ENCODE peak calls at places on chromosomes 13 and 19, in nine cellular contexts. One of them, this sample, is unnamed.

GRCh38 chr19:15557223-15557622 is 48.9 kb downstream of the CYP4F22 start:
- DNase-seq in adrenal gland: no peak
- DNase-seq in lower leg skin: no peak
- DNase-seq in esophagus squamous epithelium: no peak
- DNase-seq in mammary epithelial cell: no peak
- DNase-seq in H9: no peak
- DNase-seq in fibroblast of lung: no peak
- DNase-seq in GM23338: no peak
- DNase-seq in mucosa of descending colon: no peak
- DNase-seq in this sample: no peak

GRCh38 chr13:91817250-91817649 is 418.8 kb downstream of the GPC5 start:
- DNase-seq in adrenal gland: no peak
- DNase-seq in lower leg skin: no peak
- DNase-seq in esophagus squamous epithelium: no peak
- DNase-seq in mammary epithelial cell: peak; percentile 3
- DNase-seq in H9: no peak
- DNase-seq in fibroblast of lung: peak; percentile 30
- DNase-seq in GM23338: no peak
- DNase-seq in mucosa of descending colon: no peak
- DNase-seq in this sample: no peak

GRCh38 chr13:94632227-94632980 is 30.7 kb downstream of the GPR180 start:
- DNase-seq in adrenal gland: no peak
- DNase-seq in lower leg skin: no peak
- DNase-seq in esophagus squamous epithelium: no peak
- DNase-seq in mammary epithelial cell: no peak
- DNase-seq in H9: no peak
- DNase-seq in fibroblast of lung: peak; percentile 6
- DNase-seq in GM23338: peak; percentile 25
- DNase-seq in mucosa of descending colon: no peak
- DNase-seq in this sample: no peak

GRCh38 chr13:78660130-78660857 is 1.3 kb upstream of the OBI1 start:
- DNase-seq in adrenal gland: peak; percentile 15
- DNase-seq in lower leg skin: no peak
- DNase-seq in esophagus squamous epithelium: no peak
- DNase-seq in mammary epithelial cell: no peak
- DNase-seq in H9: peak; percentile 46
- DNase-seq in fibroblast of lung: peak; percentile 3
- DNase-seq in GM23338: peak; percentile 81
- DNase-seq in mucosa of descending colon: no peak
- DNase-seq in this sample: no peak

GRCh38 chr19:39679791-39680168 is 24.1 kb downstream of the LGALS16 start:
- DNase-seq in adrenal gland: no peak
- DNase-seq in lower leg skin: no peak
- DNase-seq in esophagus squamous epithelium: no peak
- DNase-seq in mammary epithelial cell: no peak
- DNase-seq in H9: no peak
- DNase-seq in fibroblast of lung: no peak
- DNase-seq in GM23338: no peak
- DNase-seq in mucosa of descending colon: no peak
- DNase-seq in this sample: no peak

GRCh38 chr13:98406475-98406874 is 170.4 kb downstream of the STK24 start:
- DNase-seq in adrenal gland: no peak
- DNase-seq in lower leg skin: no peak
- DNase-seq in esophagus squamous epithelium: no peak
- DNase-seq in mammary epithelial cell: no peak
- DNase-seq in H9: no peak
- DNase-seq in fibroblast of lung: no peak
- DNase-seq in GM23338: no peak
- DNase-seq in mucosa of descending colon: no peak
- DNase-seq in this sample: no peak

GRCh38 chr19:10747271-10747670 is 29.4 kb downstream of the DNM2 start:
- DNase-seq in adrenal gland: no peak
- DNase-seq in lower leg skin: peak; percentile 44
- DNase-seq in esophagus squamous epithelium: no peak
- DNase-seq in mammary epithelial cell: no peak
- DNase-seq in H9: no peak
- DNase-seq in fibroblast of lung: no peak
- DNase-seq in GM23338: no peak
- DNase-seq in mucosa of descending colon: peak; percentile 91
- DNase-seq in this sample: no peak

GRCh38 chr19:18763674-18764590 is 27.2 kb downstream of the COMP start:
- DNase-seq in adrenal gland: peak; percentile 94
- DNase-seq in lower leg skin: peak; percentile 67
- DNase-seq in esophagus squamous epithelium: no peak
- DNase-seq in mammary epithelial cell: peak; percentile 98
- DNase-seq in H9: no peak
- DNase-seq in fibroblast of lung: peak; percentile 75
- DNase-seq in GM23338: no peak
- DNase-seq in mucosa of descending colon: no peak
- DNase-seq in this sample: no peak

GRCh38 chr19:45547965-45548609 is 36.5 kb downstream of the OPA3 start:
- DNase-seq in adrenal gland: peak; percentile 45
- DNase-seq in lower leg skin: peak; percentile 73
- DNase-seq in esophagus squamous epithelium: no peak
- DNase-seq in mammary epithelial cell: peak; percentile 94
- DNase-seq in H9: peak; percentile 44
- DNase-seq in fibroblast of lung: peak; percentile 19
- DNase-seq in GM23338: no peak
- DNase-seq in mucosa of descending colon: peak; percentile 85
- DNase-seq in this sample: no peak

GRCh38 chr13:40777166-40777956 is 6.4 kb upstream of the MRPS31 start:
- DNase-seq in adrenal gland: peak; percentile 46
- DNase-seq in lower leg skin: no peak
- DNase-seq in esophagus squamous epithelium: no peak
- DNase-seq in mammary epithelial cell: peak; percentile 47
- DNase-seq in H9: peak; percentile 51
- DNase-seq in fibroblast of lung: peak; percentile 43
- DNase-seq in GM23338: peak; percentile 88
- DNase-seq in mucosa of descending colon: no peak
- DNase-seq in this sample: peak; percentile 59

GRCh38 chr13:85864963-85865530 is 65.8 kb upstream of the SLITRK6 start:
- DNase-seq in adrenal gland: no peak
- DNase-seq in lower leg skin: no peak
- DNase-seq in esophagus squamous epithelium: no peak
- DNase-seq in mammary epithelial cell: peak; percentile 28
- DNase-seq in H9: peak; percentile 31
- DNase-seq in fibroblast of lung: peak; percentile 3
- DNase-seq in GM23338: peak; percentile 78
- DNase-seq in mucosa of descending colon: no peak
- DNase-seq in this sample: peak; percentile 5
- TF ChIP-seq CTCF in adrenal gland: no peak
- TF ChIP-seq CTCF in lower leg skin: no peak
- TF ChIP-seq CTCF in esophagus squamous epithelium: peak; percentile 7
- TF ChIP-seq CTCF in mammary epithelial cell: peak; percentile 47
- TF ChIP-seq CTCF in H9: peak; percentile 69
- TF ChIP-seq CTCF in fibroblast of lung: peak; percentile 26
- TF ChIP-seq CTCF in GM23338: peak; percentile 77
- TF ChIP-seq CTCF in mucosa of descending colon: no peak
- TF ChIP-seq CTCF in this sample: peak; percentile 46

DNA sequence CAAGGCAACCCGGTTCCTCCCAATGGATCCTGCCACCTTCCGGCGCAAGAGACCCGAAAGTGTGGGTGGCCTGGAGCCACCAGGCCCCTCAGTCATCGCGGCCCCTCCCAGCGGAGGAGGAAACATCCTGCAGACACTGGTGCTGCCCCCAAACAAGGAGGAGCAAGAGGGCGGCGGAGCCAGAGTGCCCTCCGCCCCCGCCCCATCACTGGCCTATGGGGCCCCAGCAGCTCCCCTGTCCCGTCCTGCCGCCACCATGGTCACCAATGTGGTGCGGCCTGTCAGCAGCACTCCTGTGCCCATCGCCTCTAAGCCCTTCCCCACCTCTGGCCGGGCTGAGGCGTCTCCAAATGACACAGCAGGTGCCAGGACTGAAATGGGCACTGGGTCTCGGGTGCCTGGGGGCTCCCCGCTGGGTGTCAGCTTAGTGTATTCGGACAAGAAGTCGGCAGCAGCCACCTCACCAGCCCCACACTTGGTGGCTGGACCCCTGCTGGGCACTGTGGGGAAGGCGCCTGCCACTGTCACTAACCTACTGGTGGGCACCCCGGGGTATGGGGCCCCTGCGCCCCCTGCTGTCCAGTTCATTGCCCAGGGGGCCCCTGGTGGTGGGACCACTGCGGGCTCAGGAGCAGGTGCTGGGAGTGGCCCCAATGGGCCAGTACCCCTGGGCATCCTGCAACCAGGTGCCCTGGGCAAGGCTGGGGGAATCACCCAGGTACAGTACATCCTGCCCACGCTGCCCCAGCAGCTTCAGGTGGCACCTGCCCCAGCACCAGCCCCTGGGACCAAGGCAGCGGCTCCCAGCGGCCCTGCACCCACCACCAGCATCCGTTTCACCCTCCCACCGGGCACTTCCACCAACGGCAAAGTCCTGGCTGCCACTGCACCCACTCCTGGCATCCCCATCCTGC is 11.2 kb upstream of the PRR19 start:
- DNase-seq in adrenal gland: no peak
- DNase-seq in lower leg skin: no peak
- DNase-seq in esophagus squamous epithelium: no peak
- DNase-seq in mammary epithelial cell: no peak
- DNase-seq in H9: peak; percentile 45
- DNase-seq in fibroblast of lung: no peak
- DNase-seq in GM23338: peak; percentile 44
- DNase-seq in mucosa of descending colon: peak; percentile 50
- DNase-seq in this sample: no peak
- TF ChIP-seq CTCF in adrenal gland: peak; percentile 24
- TF ChIP-seq CTCF in lower leg skin: no peak
- TF ChIP-seq CTCF in esophagus squamous epithelium: peak; percentile 45
- TF ChIP-seq CTCF in mammary epithelial cell: peak; percentile 42
- TF ChIP-seq CTCF in H9: peak; percentile 48
- TF ChIP-seq CTCF in fibroblast of lung: peak; percentile 38
- TF ChIP-seq CTCF in GM23338: peak; percentile 47
- TF ChIP-seq CTCF in mucosa of descending colon: peak; percentile 13
- TF ChIP-seq CTCF in this sample: peak; percentile 44

GRCh38 chr19:8445488-8446001 is 770 bp downstream of the HNRNPM start:
- DNase-seq in adrenal gland: peak; percentile 69
- DNase-seq in lower leg skin: peak; percentile 38
- DNase-seq in esophagus squamous epithelium: no peak
- DNase-seq in mammary epithelial cell: peak; percentile 52
- DNase-seq in H9: no peak
- DNase-seq in fibroblast of lung: peak; percentile 43
- DNase-seq in GM23338: peak; percentile 44
- DNase-seq in mucosa of descending colon: peak; percentile 81
- DNase-seq in this sample: peak; percentile 40

GRCh38 chr19:8449830-8450229 is 5.1 kb downstream of the HNRNPM start:
- DNase-seq in adrenal gland: peak; percentile 54
- DNase-seq in lower leg skin: no peak
- DNase-seq in esophagus squamous epithelium: no peak
- DNase-seq in mammary epithelial cell: no peak
- DNase-seq in H9: peak; percentile 41
- DNase-seq in fibroblast of lung: no peak
- DNase-seq in GM23338: peak; percentile 59
- DNase-seq in mucosa of descending colon: no peak
- DNase-seq in this sample: no peak

GRCh38 chr19:8441725-8442544 is 2.8 kb upstream of the HNRNPM start:
- DNase-seq in adrenal gland: no peak
- DNase-seq in lower leg skin: no peak
- DNase-seq in esophagus squamous epithelium: no peak
- DNase-seq in mammary epithelial cell: no peak
- DNase-seq in H9: peak; percentile 70
- DNase-seq in fibroblast of lung: no peak
- DNase-seq in GM23338: peak; percentile 83
- DNase-seq in mucosa of descending colon: no peak
- DNase-seq in this sample: no peak

GRCh38 chr19:8446055-8446709 is 1.4 kb downstream of the HNRNPM start:
- DNase-seq in adrenal gland: no peak
- DNase-seq in lower leg skin: no peak
- DNase-seq in esophagus squamous epithelium: no peak
- DNase-seq in mammary epithelial cell: no peak
- DNase-seq in H9: no peak
- DNase-seq in fibroblast of lung: no peak
- DNase-seq in GM23338: no peak
- DNase-seq in mucosa of descending colon: no peak
- DNase-seq in this sample: no peak

GRCh38 chr19:8444677-8445487 is at the start of gene HNRNPM:
- DNase-seq in adrenal gland: peak; percentile 99
- DNase-seq in lower leg skin: peak; percentile 99
- DNase-seq in esophagus squamous epithelium: peak; percentile 94
- DNase-seq in mammary epithelial cell: peak; percentile 98
- DNase-seq in H9: peak; percentile 99
- DNase-seq in fibroblast of lung: peak; percentile 93
- DNase-seq in GM23338: peak; percentile 97
- DNase-seq in mucosa of descending colon: peak; percentile 100
- DNase-seq in this sample: peak; percentile 99
- TF ChIP-seq CTCF in adrenal gland: no peak
- TF ChIP-seq CTCF in lower leg skin: no peak
- TF ChIP-seq CTCF in esophagus squamous epithelium: peak; percentile 3
- TF ChIP-seq CTCF in mammary epithelial cell: no peak
- TF ChIP-seq CTCF in H9: no peak
- TF ChIP-seq CTCF in fibroblast of lung: no peak
- TF ChIP-seq CTCF in GM23338: no peak
- TF ChIP-seq CTCF in mucosa of descending colon: no peak
- TF ChIP-seq CTCF in this sample: no peak

GRCh38 chr13:42039946-42040729 is 8.3 kb upstream of the DGKH start:
- DNase-seq in adrenal gland: peak; percentile 90
- DNase-seq in lower leg skin: peak; percentile 86
- DNase-seq in esophagus squamous epithelium: peak; percentile 48
- DNase-seq in mammary epithelial cell: peak; percentile 81
- DNase-seq in H9: peak; percentile 78
- DNase-seq in fibroblast of lung: peak; percentile 87
- DNase-seq in GM23338: peak; percentile 77
- DNase-seq in mucosa of descending colon: peak; percentile 93
- DNase-seq in this sample: peak; percentile 98
- TF ChIP-seq CTCF in adrenal gland: peak; percentile 18
- TF ChIP-seq CTCF in lower leg skin: no peak
- TF ChIP-seq CTCF in esophagus squamous epithelium: no peak
- TF ChIP-seq CTCF in mammary epithelial cell: no peak
- TF ChIP-seq CTCF in H9: no peak
- TF ChIP-seq CTCF in fibroblast of lung: no peak
- TF ChIP-seq CTCF in GM23338: no peak
- TF ChIP-seq CTCF in mucosa of descending colon: no peak
- TF ChIP-seq CTCF in this sample: peak; percentile 18